ENCODE peak calls at places on chromosomes 11 and 22, in five cellular contexts. M is upper lobe of right lung, Y is mucosa of descending colon, D is sigmoid colon, V is kidney. H is an unnamed sample.

GRCh38 chr11:69567951-69568808 is 72.8 kb upstream of the CCND1 start:
- DNase-seq in V (no peak), Y (no peak), M (no peak), D (no peak), H (no peak)

GRCh38 chr11:116148056-116148455 is 624.7 kb downstream of the BUD13 start:
- DNase-seq in Y (no peak), V (no peak), M (no peak), D (no peak), H (peak)

GRCh38 chr22:43923191-43923590 is 414 bp upstream of the PNPLA3 start:
- DNase-seq in V (no peak), D (no peak), Y (no peak), M (no peak), H (no peak)

GRCh38 chr22:20750461-20751184 is 23.3 kb upstream of the SERPIND1 start:
- DNase-seq in D (peak), Y (no peak), V (peak), M (peak), H (no peak)

GRCh38 chr22:38103641-38104040 is 6.8 kb downstream of the BAIAP2L2 start:
- DNase-seq in M (no peak), V (no peak), Y (peak), D (no peak), H (no peak)

GRCh38 chr22:41181349-41182241 is 23.5 kb upstream of the L3MBTL2 start:
- DNase-seq in M (no peak), D (no peak), V (peak), Y (peak), H (no peak)

GRCh38 chr11:26901162-26901561 is 92.8 kb upstream of the FIBIN start:
- DNase-seq in Y (no peak), V (no peak), D (peak), M (no peak), H (no peak)

GRCh38 chr11:114187173-114187572 is 109.0 kb upstream of the NNMT start:
- DNase-seq in Y (no peak), M (no peak), D (no peak), V (no peak), H (no peak)

GRCh38 chr22:49583886-49584505 is 243.7 kb downstream of the BRD1 start:
- DNase-seq in D (no peak), V (no peak), Y (no peak), M (no peak), H (no peak)

GRCh38 chr11:71129624-71130023 is 122.8 kb downstream of the SHANK2 start:
- DNase-seq in V (peak), D (no peak), M (no peak), Y (no peak), H (no peak)

GRCh38 chr11:112694244-112694643 is 267.0 kb upstream of the NCAM1 start:
- DNase-seq in M (no peak), V (no peak), Y (no peak), D (no peak), H (no peak)

GRCh38 chr22:43234299-43234988 is 47.5 kb upstream of the TTLL12 start:
- DNase-seq in Y (no peak), D (no peak), V (no peak), M (no peak), H (no peak)

GRCh38 chr11:130411223-130411622 is 17.2 kb downstream of the ADAMTS8 start:
- DNase-seq in Y (no peak), D (no peak), M (no peak), V (no peak), H (no peak)

GRCh38 chr11:58762284-58763119 is 30.8 kb upstream of the GLYAT start:
- DNase-seq in V (no peak), D (no peak), M (no peak), Y (no peak), H (no peak)

GRCh38 chr11:29324328-29324727 is 692.5 kb downstream of the KCNA4 start:
- DNase-seq in Y (no peak), V (no peak), D (no peak), M (no peak), H (no peak)

GRCh38 chr11:22479133-22479690 is 141.0 kb downstream of the SLC17A6 start:
- DNase-seq in Y (no peak), M (no peak), D (no peak), V (no peak), H (no peak)

GRCh38 chr11:1819115-1819514 is 15.7 kb upstream of the SYT8 start:
- DNase-seq in D (no peak), M (no peak), Y (no peak), V (peak), H (no peak)

GRCh38 chr11:67053896-67054850 is 2.5 kb upstream of the RHOD start:
- DNase-seq in Y (peak), M (peak), D (no peak), V (no peak), H (peak)

GRCh38 chr11:76698321-76699043 is 27.9 kb upstream of the LRRC32 start:
- DNase-seq in M (no peak), Y (no peak), V (no peak), D (no peak), H (peak)

GRCh38 chr11:69053546-69054396 is 5.0 kb downstream of the TPCN2 start:
- DNase-seq in Y (no peak), V (peak), M (no peak), D (no peak), H (no peak)

GRCh38 chr11:6468712-6469495 is 4.8 kb downstream of the TRIM3 start:
- DNase-seq in Y (peak), V (peak), D (peak), M (peak), H (peak)

GRCh38 chr22:27836181-27836580 is 34.6 kb upstream of the MN1 start:
- DNase-seq in D (peak), M (no peak), Y (no peak), V (no peak), H (no peak)

GRCh38 chr22:20624161-20624616 is 116.8 kb downstream of the MED15 start:
- DNase-seq in Y (no peak), V (no peak), D (no peak), M (no peak), H (no peak)

GRCh38 chr22:44202261-44202789 is 21.6 kb downstream of the PARVG start:
- DNase-seq in M (no peak), Y (no peak), D (peak), V (no peak), H (no peak)

GRCh38 chr11:29328961-29329441 is 687.8 kb downstream of the KCNA4 start:
- DNase-seq in V (no peak), D (no peak), M (no peak), Y (no peak), H (peak)

GRCh38 chr22:37726240-37726887 is 29.5 kb downstream of the TRIOBP start:
- DNase-seq in V (no peak), D (no peak), Y (no peak), M (no peak), H (no peak)

GRCh38 chr22:50136431-50137047 is 34.0 kb upstream of the PANX2 start:
- DNase-seq in D (no peak), M (no peak), Y (no peak), V (no peak), H (no peak)

GRCh38 chr11:78715639-78716311 is 141.1 kb upstream of the NARS2 start:
- DNase-seq in D (no peak), V (no peak), Y (peak), M (peak), H (peak)

GRCh38 chr22:29456211-29456671 is 17.9 kb downstream of the RFPL1 start:
- DNase-seq in V (no peak), M (no peak), Y (no peak), D (no peak), H (peak)

GRCh38 chr11:27234043-27234668 is 128.9 kb downstream of the CCDC34 start:
- DNase-seq in M (no peak), V (no peak), Y (peak), D (peak), H (peak)

GRCh38 chr11:95917188-95918036 is 6.5 kb downstream of the MTMR2 start:
- DNase-seq in M (no peak), V (no peak), Y (no peak), D (no peak), H (no peak)

GRCh38 chr11:47426062-47426956 is at the start of gene PSMC3:
- DNase-seq in Y (peak), V (peak), D (peak), M (peak), H (peak)

GRCh38 chr11:100902454-100903141 is 215.5 kb downstream of the ARHGAP42 start:
- DNase-seq in V (no peak), M (no peak), Y (no peak), D (no peak), H (no peak)

GRCh38 chr22:22914726-22915669 is 27.4 kb downstream of the IGLL5 start:
- DNase-seq in Y (peak), M (no peak), V (peak), D (no peak), H (no peak)

GRCh38 chr11:92826136-92826535 is 143.3 kb upstream of the MTNR1B start:
- DNase-seq in D (no peak), V (no peak), M (no peak), Y (no peak), H (no peak)

GRCh38 chr11:130831506-130832385 is 84.5 kb downstream of the SNX19 start:
- DNase-seq in M (no peak), V (no peak), Y (no peak), D (no peak), H (peak)

GRCh38 chr11:30564994-30565393 is 21.2 kb downstream of the MPPED2 start:
- DNase-seq in V (no peak), Y (no peak), M (no peak), D (no peak), H (no peak)

GRCh38 chr11:119897046-119897440 is 168.0 kb upstream of the NECTIN1 start:
- DNase-seq in M (no peak), Y (no peak), V (no peak), D (no peak), H (no peak)

GRCh38 chr11:119894916-119895315 is 165.9 kb upstream of the NECTIN1 start:
- DNase-seq in M (no peak), V (no peak), D (no peak), Y (no peak), H (no peak)

GRCh38 chr11:119896387-119897045 is 167.5 kb upstream of the NECTIN1 start:
- DNase-seq in D (no peak), M (no peak), Y (no peak), V (no peak), H (no peak)

GRCh38 chr11:119897576-119897975 is 168.6 kb upstream of the NECTIN1 start:
- DNase-seq in V (no peak), M (peak), Y (no peak), D (no peak), H (no peak)

GRCh38 chr11:119895981-119896380 is 167.0 kb upstream of the NECTIN1 start:
- DNase-seq in Y (no peak), D (no peak), V (no peak), M (no peak), H (no peak)
- H3K4me3 ChIP-seq in Y (no peak), D (no peak), V (no peak), M (no peak), H (no peak)

GRCh38 chr22:39559456-39560105 is 11.0 kb upstream of the CACNA1I start:
- DNase-seq in M (no peak), D (no peak), V (no peak), Y (no peak), H (peak)
- TF ChIP-seq CTCF in M (peak), D (no peak), V (no peak), Y (no peak), H (peak)

GRCh38 chr11:3942956-3943497 is 87.6 kb downstream of the STIM1 start:
- DNase-seq in Y (no peak), V (no peak), M (no peak), D (no peak), H (no peak)
- H3K4me3 ChIP-seq in Y (no peak), V (no peak), M (no peak), D (no peak), H (no peak)

GRCh38 chr11:62546244-62546936 is at the start of gene AHNAK:
- DNase-seq in Y (peak), M (peak), V (peak), D (peak), H (peak)

GRCh38 chr11:62543680-62544444 is 2.7 kb downstream of the AHNAK start:
- DNase-seq in Y (peak), D (peak), V (peak), M (no peak), H (no peak)

GRCh38 chr11:62546937-62547625 is 475 bp upstream of the AHNAK start:
- DNase-seq in M (no peak), D (no peak), V (peak), Y (peak), H (peak)

GRCh38 chr11:62544521-62545436 is 1.8 kb downstream of the AHNAK start:
- DNase-seq in M (no peak), Y (peak), V (no peak), D (peak), H (peak)

GRCh38 chr11:62545437-62546243 is 966 bp downstream of the AHNAK start:
- DNase-seq in D (peak), M (peak), V (peak), Y (peak), H (peak)
- TF ChIP-seq CTCF in D (no peak), M (no peak), V (no peak), Y (no peak), H (peak)

GRCh38 chr11:65713212-65713969 is 1.3 kb downstream of the KAT5 start:
- DNase-seq in Y (peak), D (no peak), M (no peak), V (peak), H (no peak)
- H3K4me3 ChIP-seq in Y (no peak), D (peak), M (peak), V (peak), H (peak)

DNA sequence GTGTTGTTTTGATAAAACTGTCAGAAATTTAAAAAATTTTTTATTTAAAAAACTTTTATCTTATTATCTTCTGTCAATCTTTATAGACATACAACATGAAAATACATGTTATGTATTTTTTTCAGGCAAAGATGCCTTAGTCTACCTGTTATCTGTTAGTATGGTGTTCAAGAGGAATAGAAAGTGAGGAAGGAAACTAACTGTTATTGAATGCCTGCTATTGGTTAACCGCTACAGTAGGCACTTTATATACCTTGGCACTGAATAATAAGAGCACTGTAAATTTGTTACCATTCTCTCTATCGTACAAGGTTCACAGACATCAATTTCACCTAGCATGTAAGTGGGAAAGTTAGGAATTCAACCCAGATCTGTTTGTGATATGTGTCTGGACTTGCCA is 272.1 kb upstream of the CCDC90B start:
- DNase-seq in V (no peak), Y (no peak), D (no peak), M (no peak), H (no peak)
- TF ChIP-seq CTCF in V (no peak), Y (no peak), D (no peak), M (no peak), H (no peak)

GRCh38 chr22:18968011-18968749 is 32.1 kb upstream of the PRODH start:
- DNase-seq in M (peak), D (no peak), V (peak), Y (peak), H (peak)

GRCh38 chr22:18970948-18971315 is 34.8 kb upstream of the PRODH start:
- DNase-seq in M (no peak), D (no peak), Y (peak), V (peak), H (peak)

GRCh38 chr22:18973264-18974031 is 37.4 kb upstream of the PRODH start:
- DNase-seq in D (no peak), M (no peak), Y (no peak), V (peak), H (peak)

GRCh38 chr22:18970180-18970947 is 34.3 kb upstream of the PRODH start:
- DNase-seq in V (peak), M (peak), D (no peak), Y (no peak), H (peak)

DNA sequence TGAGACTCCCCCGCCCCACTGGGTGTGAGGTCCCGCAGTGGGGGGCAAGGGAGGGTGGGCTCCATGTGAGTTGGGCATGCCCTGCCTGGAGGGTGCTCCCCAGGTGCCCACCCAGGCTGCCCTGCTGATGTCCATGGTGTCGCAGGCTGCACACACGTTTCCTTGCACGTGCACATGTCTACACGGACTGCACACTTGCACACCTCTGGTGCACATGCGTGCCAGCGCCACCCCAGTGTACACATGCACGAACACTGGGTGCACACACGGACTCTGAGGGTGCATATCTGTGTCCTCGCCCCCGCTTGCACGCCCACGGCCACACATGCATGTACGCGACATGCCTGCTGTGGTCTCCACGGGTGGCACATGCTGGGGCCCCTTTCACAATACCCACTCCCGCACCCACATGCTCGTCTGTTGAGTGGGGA is 35.2 kb upstream of the PRODH start:
- DNase-seq in V (peak), M (peak), D (no peak), Y (no peak), H (no peak)
- H3K4me3 ChIP-seq in V (no peak), M (no peak), D (no peak), Y (no peak), H (peak)